ENCODE peak calls at places on chromosomes 2 and 18, in six cellular contexts. L is AG08395, O is fibroblast of pulmonary artery, G is posterior cingulate gyrus, H is tibial artery, K is fibroblast of mammary gland. M is an unnamed sample.

GRCh38 chr2:37886745-37887144 is 38.3 kb upstream of the RMDN2 start:
- DNase-seq in L (peak), O (peak), G (no peak), H (no peak), K (peak), M (no peak)

GRCh38 chr2:66596229-66596628 is 161.3 kb downstream of the MEIS1 start:
- DNase-seq in L (no peak), O (no peak), G (no peak), H (no peak), K (peak), M (no peak)

GRCh38 chr2:45806563-45807358 is 155.3 kb downstream of the PRKCE start:
- DNase-seq in L (no peak), O (peak), G (no peak), H (no peak), K (no peak), M (no peak)

GRCh38 chr2:10832228-10832936 is 19.8 kb upstream of the PDIA6 start:
- DNase-seq in L (peak), O (peak), G (peak), H (peak), K (peak), M (peak)

GRCh38 chr2:222318026-222318711 is 19.4 kb upstream of the PAX3 start:
- DNase-seq in L (peak), O (peak), G (peak), H (no peak), K (peak), M (peak)

GRCh38 chr2:204353823-204354222 is 191.5 kb upstream of the PARD3B start:
- DNase-seq in L (peak), O (peak), G (no peak), H (no peak), K (no peak), M (no peak)

GRCh38 chr2:217520361-217521010 is 482.3 kb downstream of the TNS1 start:
- DNase-seq in L (no peak), O (no peak), G (no peak), H (no peak), K (peak), M (no peak)

GRCh38 chr2:216885117-216885553 is 25.3 kb upstream of the TNP1 start:
- DNase-seq in L (no peak), O (no peak), G (no peak), H (no peak), K (no peak), M (no peak)

GRCh38 chr2:202909394-202910192 is 1.9 kb downstream of the WDR12 start:
- DNase-seq in L (no peak), O (peak), G (no peak), H (no peak), K (peak), M (no peak)

GRCh38 chr2:9594361-9595063 is 36.3 kb downstream of the YWHAQ start:
- DNase-seq in L (peak), O (peak), G (no peak), H (peak), K (peak), M (peak)

GRCh38 chr2:36371963-36372391 is 16.4 kb downstream of the CRIM1 start:
- DNase-seq in L (peak), O (peak), G (no peak), H (no peak), K (peak), M (peak)

GRCh38 chr2:22481507-22482217 is 903.3 kb upstream of the KLHL29 start:
- DNase-seq in L (no peak), O (no peak), G (no peak), H (peak), K (peak), M (no peak)

GRCh38 chr2:140144611-140145010 is 1364.4 kb upstream of the NXPH2 start:
- DNase-seq in L (no peak), O (no peak), G (no peak), H (no peak), K (no peak), M (no peak)

GRCh38 chr2:119367472-119368099 is 809 bp downstream of the DBI start:
- DNase-seq in L (peak), O (peak), G (peak), H (peak), K (peak), M (peak)

GRCh38 chr2:190679813-190680591 is 31.1 kb downstream of the NAB1 start:
- DNase-seq in L (no peak), O (peak), G (peak), H (peak), K (peak), M (peak)

GRCh38 chr2:121689356-121689755 is 40.1 kb upstream of the CLASP1 start:
- DNase-seq in L (peak), O (peak), G (no peak), H (no peak), K (peak), M (no peak)

GRCh38 chr2:46477912-46478311 is 1.5 kb upstream of the TMEM247 start:
- DNase-seq in L (no peak), O (no peak), G (no peak), H (no peak), K (no peak), M (no peak)

GRCh38 chr2:48668992-48669391 is 51.3 kb downstream of the GTF2A1L start:
- DNase-seq in L (no peak), O (no peak), G (no peak), H (no peak), K (no peak), M (no peak)

GRCh38 chr2:111227716-111228141 is 107.0 kb downstream of the BCL2L11 start:
- DNase-seq in L (peak), O (peak), G (no peak), H (no peak), K (peak), M (no peak)

GRCh38 chr2:136206613-136207012 is 88.7 kb upstream of the CXCR4 start:
- DNase-seq in L (no peak), O (no peak), G (peak), H (no peak), K (no peak), M (no peak)

GRCh38 chr2:181354626-181355025 is 102.6 kb upstream of the ITGA4 start:
- DNase-seq in L (peak), O (peak), G (no peak), H (no peak), K (peak), M (no peak)

GRCh38 chr2:109211324-109211723 is 82.3 kb downstream of the SH3RF3 start:
- DNase-seq in L (no peak), O (no peak), G (no peak), H (no peak), K (no peak), M (no peak)

GRCh38 chr18:68679531-68679930 is 35.4 kb downstream of the TMX3 start:
- DNase-seq in L (peak), O (peak), G (no peak), H (no peak), K (peak), M (no peak)